ENCODE peak calls at places on chromosome 5, in nine cellular contexts. One of them, this sample, is unnamed.

GRCh38 chr5:177133845-177134652 is 476 bp downstream of the NSD1 start:
- DNase-seq in GM03348: peak; percentile 82
- DNase-seq in lung: peak; percentile 45
- DNase-seq in heart left ventricle: peak; percentile 76
- DNase-seq in GM13977: peak; percentile 71
- DNase-seq in activated naive CD8-positive, alpha-beta T cell treated with anti-CD3 and anti-CD28 coated beads, Interleukin-2, amount 50 U/mL, for 16 hours: no peak
- DNase-seq in ureter: no peak
- DNase-seq in stimulated activated CD4-positive, alpha-beta T cell treated with anti-CD3 and anti-CD28 coated beads, TNF-alpha, amount 100 ng/mL, for 24 hours: no peak
- DNase-seq in IMR-90: peak; percentile 29
- DNase-seq in this sample: no peak

GRCh38 chr5:60395712-60396329 is 304.1 kb downstream of the DEPDC1B start:
- DNase-seq in GM03348: no peak
- DNase-seq in lung: no peak
- DNase-seq in heart left ventricle: no peak
- DNase-seq in GM13977: no peak
- DNase-seq in activated naive CD8-positive, alpha-beta T cell treated with anti-CD3 and anti-CD28 coated beads, Interleukin-2, amount 50 U/mL, for 16 hours: no peak
- DNase-seq in ureter: no peak
- DNase-seq in stimulated activated CD4-positive, alpha-beta T cell treated with anti-CD3 and anti-CD28 coated beads, TNF-alpha, amount 100 ng/mL, for 24 hours: no peak
- DNase-seq in IMR-90: no peak
- DNase-seq in this sample: no peak

GRCh38 chr5:138000102-138000723 is 32.7 kb downstream of the FAM13B start:
- DNase-seq in GM03348: no peak
- DNase-seq in lung: no peak
- DNase-seq in heart left ventricle: no peak
- DNase-seq in GM13977: no peak
- DNase-seq in activated naive CD8-positive, alpha-beta T cell treated with anti-CD3 and anti-CD28 coated beads, Interleukin-2, amount 50 U/mL, for 16 hours: no peak
- DNase-seq in ureter: no peak
- DNase-seq in stimulated activated CD4-positive, alpha-beta T cell treated with anti-CD3 and anti-CD28 coated beads, TNF-alpha, amount 100 ng/mL, for 24 hours: no peak
- DNase-seq in IMR-90: peak; percentile 66
- DNase-seq in this sample: peak; percentile 77

GRCh38 chr5:33023649-33024048 is 312.5 kb downstream of the NPR3 start:
- DNase-seq in GM03348: no peak
- DNase-seq in lung: no peak
- DNase-seq in heart left ventricle: no peak
- DNase-seq in GM13977: no peak
- DNase-seq in activated naive CD8-positive, alpha-beta T cell treated with anti-CD3 and anti-CD28 coated beads, Interleukin-2, amount 50 U/mL, for 16 hours: no peak
- DNase-seq in ureter: no peak
- DNase-seq in stimulated activated CD4-positive, alpha-beta T cell treated with anti-CD3 and anti-CD28 coated beads, TNF-alpha, amount 100 ng/mL, for 24 hours: no peak
- DNase-seq in IMR-90: no peak
- DNase-seq in this sample: no peak

GRCh38 chr5:17269201-17269600 is 51.8 kb downstream of the BASP1 start:
- DNase-seq in GM03348: no peak
- DNase-seq in lung: no peak
- DNase-seq in heart left ventricle: no peak
- DNase-seq in GM13977: no peak
- DNase-seq in activated naive CD8-positive, alpha-beta T cell treated with anti-CD3 and anti-CD28 coated beads, Interleukin-2, amount 50 U/mL, for 16 hours: no peak
- DNase-seq in ureter: no peak
- DNase-seq in stimulated activated CD4-positive, alpha-beta T cell treated with anti-CD3 and anti-CD28 coated beads, TNF-alpha, amount 100 ng/mL, for 24 hours: no peak
- DNase-seq in IMR-90: no peak
- DNase-seq in this sample: no peak

GRCh38 chr5:158039911-158040347 is 181.0 kb upstream of the CLINT1 start:
- DNase-seq in GM03348: no peak
- DNase-seq in lung: no peak
- DNase-seq in heart left ventricle: no peak
- DNase-seq in GM13977: peak; percentile 48
- DNase-seq in activated naive CD8-positive, alpha-beta T cell treated with anti-CD3 and anti-CD28 coated beads, Interleukin-2, amount 50 U/mL, for 16 hours: no peak
- DNase-seq in ureter: no peak
- DNase-seq in stimulated activated CD4-positive, alpha-beta T cell treated with anti-CD3 and anti-CD28 coated beads, TNF-alpha, amount 100 ng/mL, for 24 hours: no peak
- DNase-seq in IMR-90: no peak
- DNase-seq in this sample: no peak

GRCh38 chr5:6439588-6440550 is 8.8 kb upstream of the UBE2QL1 start:
- DNase-seq in GM03348: no peak
- DNase-seq in lung: no peak
- DNase-seq in heart left ventricle: no peak
- DNase-seq in GM13977: no peak
- DNase-seq in activated naive CD8-positive, alpha-beta T cell treated with anti-CD3 and anti-CD28 coated beads, Interleukin-2, amount 50 U/mL, for 16 hours: no peak
- DNase-seq in ureter: no peak
- DNase-seq in stimulated activated CD4-positive, alpha-beta T cell treated with anti-CD3 and anti-CD28 coated beads, TNF-alpha, amount 100 ng/mL, for 24 hours: no peak
- DNase-seq in IMR-90: no peak
- DNase-seq in this sample: no peak

GRCh38 chr5:167587768-167588167 is 703.7 kb upstream of the WWC1 start:
- DNase-seq in GM03348: peak; percentile 46
- DNase-seq in lung: no peak
- DNase-seq in heart left ventricle: no peak
- DNase-seq in GM13977: no peak
- DNase-seq in activated naive CD8-positive, alpha-beta T cell treated with anti-CD3 and anti-CD28 coated beads, Interleukin-2, amount 50 U/mL, for 16 hours: no peak
- DNase-seq in ureter: no peak
- DNase-seq in stimulated activated CD4-positive, alpha-beta T cell treated with anti-CD3 and anti-CD28 coated beads, TNF-alpha, amount 100 ng/mL, for 24 hours: no peak
- DNase-seq in IMR-90: peak; percentile 22
- DNase-seq in this sample: peak; percentile 11

GRCh38 chr5:119382167-119382566 is 26.3 kb downstream of the TNFAIP8 start:
- DNase-seq in GM03348: no peak
- DNase-seq in lung: no peak
- DNase-seq in heart left ventricle: no peak
- DNase-seq in GM13977: no peak
- DNase-seq in activated naive CD8-positive, alpha-beta T cell treated with anti-CD3 and anti-CD28 coated beads, Interleukin-2, amount 50 U/mL, for 16 hours: no peak
- DNase-seq in ureter: no peak
- DNase-seq in stimulated activated CD4-positive, alpha-beta T cell treated with anti-CD3 and anti-CD28 coated beads, TNF-alpha, amount 100 ng/mL, for 24 hours: no peak
- DNase-seq in IMR-90: peak; percentile 94
- DNase-seq in this sample: no peak

GRCh38 chr5:497871-498509 is 26.3 kb downstream of the SLC9A3 start:
- DNase-seq in GM03348: no peak
- DNase-seq in lung: no peak
- DNase-seq in heart left ventricle: no peak
- DNase-seq in GM13977: no peak
- DNase-seq in activated naive CD8-positive, alpha-beta T cell treated with anti-CD3 and anti-CD28 coated beads, Interleukin-2, amount 50 U/mL, for 16 hours: no peak
- DNase-seq in ureter: no peak
- DNase-seq in stimulated activated CD4-positive, alpha-beta T cell treated with anti-CD3 and anti-CD28 coated beads, TNF-alpha, amount 100 ng/mL, for 24 hours: no peak
- DNase-seq in IMR-90: no peak
- DNase-seq in this sample: no peak

GRCh38 chr5:57184322-57184721 is 10.5 kb downstream of the GPBP1 start:
- DNase-seq in GM03348: no peak
- DNase-seq in lung: no peak
- DNase-seq in heart left ventricle: no peak
- DNase-seq in GM13977: no peak
- DNase-seq in activated naive CD8-positive, alpha-beta T cell treated with anti-CD3 and anti-CD28 coated beads, Interleukin-2, amount 50 U/mL, for 16 hours: no peak
- DNase-seq in ureter: no peak
- DNase-seq in stimulated activated CD4-positive, alpha-beta T cell treated with anti-CD3 and anti-CD28 coated beads, TNF-alpha, amount 100 ng/mL, for 24 hours: no peak
- DNase-seq in IMR-90: no peak
- DNase-seq in this sample: no peak

GRCh38 chr5:157359350-157359910 is 93.5 kb downstream of the CYFIP2 start:
- DNase-seq in GM03348: peak; percentile 9
- DNase-seq in lung: no peak
- DNase-seq in heart left ventricle: no peak
- DNase-seq in GM13977: no peak
- DNase-seq in activated naive CD8-positive, alpha-beta T cell treated with anti-CD3 and anti-CD28 coated beads, Interleukin-2, amount 50 U/mL, for 16 hours: no peak
- DNase-seq in ureter: no peak
- DNase-seq in stimulated activated CD4-positive, alpha-beta T cell treated with anti-CD3 and anti-CD28 coated beads, TNF-alpha, amount 100 ng/mL, for 24 hours: no peak
- DNase-seq in IMR-90: no peak
- DNase-seq in this sample: no peak

GRCh38 chr5:162721125-162721524 is 653.6 kb downstream of the GABRG2 start:
- DNase-seq in GM03348: no peak
- DNase-seq in lung: no peak
- DNase-seq in heart left ventricle: no peak
- DNase-seq in GM13977: no peak
- DNase-seq in activated naive CD8-positive, alpha-beta T cell treated with anti-CD3 and anti-CD28 coated beads, Interleukin-2, amount 50 U/mL, for 16 hours: no peak
- DNase-seq in ureter: no peak
- DNase-seq in stimulated activated CD4-positive, alpha-beta T cell treated with anti-CD3 and anti-CD28 coated beads, TNF-alpha, amount 100 ng/mL, for 24 hours: no peak
- DNase-seq in IMR-90: no peak
- DNase-seq in this sample: no peak

GRCh38 chr5:69335341-69335975 is 2.9 kb upstream of the CCDC125 start:
- DNase-seq in GM03348: no peak
- DNase-seq in lung: no peak
- DNase-seq in heart left ventricle: no peak
- DNase-seq in GM13977: no peak
- DNase-seq in activated naive CD8-positive, alpha-beta T cell treated with anti-CD3 and anti-CD28 coated beads, Interleukin-2, amount 50 U/mL, for 16 hours: no peak
- DNase-seq in ureter: no peak
- DNase-seq in stimulated activated CD4-positive, alpha-beta T cell treated with anti-CD3 and anti-CD28 coated beads, TNF-alpha, amount 100 ng/mL, for 24 hours: no peak
- DNase-seq in IMR-90: no peak
- DNase-seq in this sample: no peak

GRCh38 chr5:181056431-181056830 is 16.4 kb downstream of the BTNL9 start:
- DNase-seq in GM03348: no peak
- DNase-seq in lung: no peak
- DNase-seq in heart left ventricle: no peak
- DNase-seq in GM13977: no peak
- DNase-seq in activated naive CD8-positive, alpha-beta T cell treated with anti-CD3 and anti-CD28 coated beads, Interleukin-2, amount 50 U/mL, for 16 hours: no peak
- DNase-seq in ureter: no peak
- DNase-seq in stimulated activated CD4-positive, alpha-beta T cell treated with anti-CD3 and anti-CD28 coated beads, TNF-alpha, amount 100 ng/mL, for 24 hours: no peak
- DNase-seq in IMR-90: no peak
- DNase-seq in this sample: no peak

GRCh38 chr5:134517553-134517952 is 7.9 kb upstream of the JADE2 start:
- DNase-seq in GM03348: no peak
- DNase-seq in lung: no peak
- DNase-seq in heart left ventricle: no peak
- DNase-seq in GM13977: no peak
- DNase-seq in activated naive CD8-positive, alpha-beta T cell treated with anti-CD3 and anti-CD28 coated beads, Interleukin-2, amount 50 U/mL, for 16 hours: no peak
- DNase-seq in ureter: no peak
- DNase-seq in stimulated activated CD4-positive, alpha-beta T cell treated with anti-CD3 and anti-CD28 coated beads, TNF-alpha, amount 100 ng/mL, for 24 hours: no peak
- DNase-seq in IMR-90: no peak
- DNase-seq in this sample: no peak

GRCh38 chr5:80961376-80962281 is 1.5 kb downstream of the RASGRF2 start:
- DNase-seq in GM03348: no peak
- DNase-seq in lung: no peak
- DNase-seq in heart left ventricle: no peak
- DNase-seq in GM13977: no peak
- DNase-seq in activated naive CD8-positive, alpha-beta T cell treated with anti-CD3 and anti-CD28 coated beads, Interleukin-2, amount 50 U/mL, for 16 hours: peak; percentile 33
- DNase-seq in ureter: no peak
- DNase-seq in stimulated activated CD4-positive, alpha-beta T cell treated with anti-CD3 and anti-CD28 coated beads, TNF-alpha, amount 100 ng/mL, for 24 hours: peak; percentile 41
- DNase-seq in IMR-90: peak; percentile 23
- DNase-seq in this sample: peak; percentile 54

GRCh38 chr5:103272377-103272776 is 13.8 kb downstream of the MACIR start:
- DNase-seq in GM03348: peak; percentile 20
- DNase-seq in lung: no peak
- DNase-seq in heart left ventricle: no peak
- DNase-seq in GM13977: no peak
- DNase-seq in activated naive CD8-positive, alpha-beta T cell treated with anti-CD3 and anti-CD28 coated beads, Interleukin-2, amount 50 U/mL, for 16 hours: no peak
- DNase-seq in ureter: no peak
- DNase-seq in stimulated activated CD4-positive, alpha-beta T cell treated with anti-CD3 and anti-CD28 coated beads, TNF-alpha, amount 100 ng/mL, for 24 hours: no peak
- DNase-seq in IMR-90: peak; percentile 10
- DNase-seq in this sample: no peak

GRCh38 chr5:130231786-130232185 is 327.5 kb downstream of the CHSY3 start:
- DNase-seq in GM03348: no peak
- DNase-seq in lung: no peak
- DNase-seq in heart left ventricle: no peak
- DNase-seq in GM13977: no peak
- DNase-seq in activated naive CD8-positive, alpha-beta T cell treated with anti-CD3 and anti-CD28 coated beads, Interleukin-2, amount 50 U/mL, for 16 hours: no peak
- DNase-seq in ureter: no peak
- DNase-seq in stimulated activated CD4-positive, alpha-beta T cell treated with anti-CD3 and anti-CD28 coated beads, TNF-alpha, amount 100 ng/mL, for 24 hours: no peak
- DNase-seq in IMR-90: no peak
- DNase-seq in this sample: no peak

GRCh38 chr5:170168797-170169196 is 63.1 kb downstream of the FOXI1 start:
- DNase-seq in GM03348: no peak
- DNase-seq in lung: no peak
- DNase-seq in heart left ventricle: no peak
- DNase-seq in GM13977: no peak
- DNase-seq in activated naive CD8-positive, alpha-beta T cell treated with anti-CD3 and anti-CD28 coated beads, Interleukin-2, amount 50 U/mL, for 16 hours: no peak
- DNase-seq in ureter: no peak
- DNase-seq in stimulated activated CD4-positive, alpha-beta T cell treated with anti-CD3 and anti-CD28 coated beads, TNF-alpha, amount 100 ng/mL, for 24 hours: no peak
- DNase-seq in IMR-90: no peak
- DNase-seq in this sample: no peak

GRCh38 chr5:4987431-4987830 is 152.7 kb upstream of the ADAMTS16 start:
- DNase-seq in GM03348: no peak
- DNase-seq in lung: no peak
- DNase-seq in heart left ventricle: no peak
- DNase-seq in GM13977: no peak
- DNase-seq in activated naive CD8-positive, alpha-beta T cell treated with anti-CD3 and anti-CD28 coated beads, Interleukin-2, amount 50 U/mL, for 16 hours: no peak
- DNase-seq in ureter: no peak
- DNase-seq in stimulated activated CD4-positive, alpha-beta T cell treated with anti-CD3 and anti-CD28 coated beads, TNF-alpha, amount 100 ng/mL, for 24 hours: no peak
- DNase-seq in IMR-90: no peak
- DNase-seq in this sample: no peak

GRCh38 chr5:115810776-115811175 is 5.7 kb downstream of the CDO1 start:
- DNase-seq in GM03348: peak; percentile 30
- DNase-seq in lung: no peak
- DNase-seq in heart left ventricle: no peak
- DNase-seq in GM13977: no peak
- DNase-seq in activated naive CD8-positive, alpha-beta T cell treated with anti-CD3 and anti-CD28 coated beads, Interleukin-2, amount 50 U/mL, for 16 hours: no peak
- DNase-seq in ureter: no peak
- DNase-seq in stimulated activated CD4-positive, alpha-beta T cell treated with anti-CD3 and anti-CD28 coated beads, TNF-alpha, amount 100 ng/mL, for 24 hours: no peak
- DNase-seq in IMR-90: peak; percentile 60
- DNase-seq in this sample: no peak

GRCh38 chr5:171413153-171413910 is 6.1 kb upstream of the FGF18 start:
- DNase-seq in GM03348: no peak
- DNase-seq in lung: no peak
- DNase-seq in heart left ventricle: no peak
- DNase-seq in GM13977: no peak
- DNase-seq in activated naive CD8-positive, alpha-beta T cell treated with anti-CD3 and anti-CD28 coated beads, Interleukin-2, amount 50 U/mL, for 16 hours: no peak
- DNase-seq in ureter: no peak
- DNase-seq in stimulated activated CD4-positive, alpha-beta T cell treated with anti-CD3 and anti-CD28 coated beads, TNF-alpha, amount 100 ng/mL, for 24 hours: no peak
- DNase-seq in IMR-90: no peak
- DNase-seq in this sample: no peak

GRCh38 chr5:37836173-37837100 is 3.4 kb downstream of the GDNF start:
- DNase-seq in GM03348: peak; percentile 85
- DNase-seq in lung: no peak
- DNase-seq in heart left ventricle: peak; percentile 61
- DNase-seq in GM13977: peak; percentile 40
- DNase-seq in activated naive CD8-positive, alpha-beta T cell treated with anti-CD3 and anti-CD28 coated beads, Interleukin-2, amount 50 U/mL, for 16 hours: no peak
- DNase-seq in ureter: no peak
- DNase-seq in stimulated activated CD4-positive, alpha-beta T cell treated with anti-CD3 and anti-CD28 coated beads, TNF-alpha, amount 100 ng/mL, for 24 hours: no peak
- DNase-seq in IMR-90: peak; percentile 29
- DNase-seq in this sample: no peak

GRCh38 chr5:177447611-177448243 is 1.1 kb downstream of the PRR7 start:
- DNase-seq in GM03348: peak; percentile 59
- DNase-seq in lung: no peak
- DNase-seq in heart left ventricle: peak; percentile 74
- DNase-seq in GM13977: no peak
- DNase-seq in activated naive CD8-positive, alpha-beta T cell treated with anti-CD3 and anti-CD28 coated beads, Interleukin-2, amount 50 U/mL, for 16 hours: no peak
- DNase-seq in ureter: no peak
- DNase-seq in stimulated activated CD4-positive, alpha-beta T cell treated with anti-CD3 and anti-CD28 coated beads, TNF-alpha, amount 100 ng/mL, for 24 hours: no peak
- DNase-seq in IMR-90: peak; percentile 51
- DNase-seq in this sample: peak; percentile 91

GRCh38 chr5:166551384-166551783 is 1740.1 kb upstream of the WWC1 start:
- DNase-seq in GM03348: no peak
- DNase-seq in lung: no peak
- DNase-seq in heart left ventricle: no peak
- DNase-seq in GM13977: no peak
- DNase-seq in activated naive CD8-positive, alpha-beta T cell treated with anti-CD3 and anti-CD28 coated beads, Interleukin-2, amount 50 U/mL, for 16 hours: no peak
- DNase-seq in ureter: no peak
- DNase-seq in stimulated activated CD4-positive, alpha-beta T cell treated with anti-CD3 and anti-CD28 coated beads, TNF-alpha, amount 100 ng/mL, for 24 hours: no peak
- DNase-seq in IMR-90: no peak
- DNase-seq in this sample: no peak

GRCh38 chr5:34452170-34452828 is 203.8 kb upstream of the RAI14 start:
- DNase-seq in GM03348: peak; percentile 55
- DNase-seq in lung: no peak
- DNase-seq in heart left ventricle: no peak
- DNase-seq in GM13977: no peak
- DNase-seq in activated naive CD8-positive, alpha-beta T cell treated with anti-CD3 and anti-CD28 coated beads, Interleukin-2, amount 50 U/mL, for 16 hours: no peak
- DNase-seq in ureter: no peak
- DNase-seq in stimulated activated CD4-positive, alpha-beta T cell treated with anti-CD3 and anti-CD28 coated beads, TNF-alpha, amount 100 ng/mL, for 24 hours: no peak
- DNase-seq in IMR-90: peak; percentile 52
- DNase-seq in this sample: no peak

GRCh38 chr5:156386976-156387375 is 60.0 kb downstream of the SGCD start:
- DNase-seq in GM03348: no peak
- DNase-seq in lung: no peak
- DNase-seq in heart left ventricle: no peak
- DNase-seq in GM13977: no peak
- DNase-seq in activated naive CD8-positive, alpha-beta T cell treated with anti-CD3 and anti-CD28 coated beads, Interleukin-2, amount 50 U/mL, for 16 hours: no peak
- DNase-seq in ureter: no peak
- DNase-seq in stimulated activated CD4-positive, alpha-beta T cell treated with anti-CD3 and anti-CD28 coated beads, TNF-alpha, amount 100 ng/mL, for 24 hours: no peak
- DNase-seq in IMR-90: no peak
- DNase-seq in this sample: no peak

GRCh38 chr5:1103505-1104326 is 8.1 kb downstream of the SLC12A7 start:
- DNase-seq in GM03348: no peak
- DNase-seq in lung: peak; percentile 63
- DNase-seq in heart left ventricle: peak; percentile 89
- DNase-seq in GM13977: no peak
- DNase-seq in activated naive CD8-positive, alpha-beta T cell treated with anti-CD3 and anti-CD28 coated beads, Interleukin-2, amount 50 U/mL, for 16 hours: no peak
- DNase-seq in ureter: peak; percentile 87
- DNase-seq in stimulated activated CD4-positive, alpha-beta T cell treated with anti-CD3 and anti-CD28 coated beads, TNF-alpha, amount 100 ng/mL, for 24 hours: no peak
- DNase-seq in IMR-90: no peak
- DNase-seq in this sample: peak; percentile 47